ENCODE peak calls at places on chromosomes 5 and 9, in five cellular contexts. One of them, this sample, is unnamed.

GRCh38 chr9:126874546-126875314 is 14.3 kb downstream of the ZBTB34 start:
- DNase-seq in fibroblast of the aortic adventitia: no peak
- DNase-seq in osteoblast: peak
- DNase-seq in lower lobe of right lung: no peak
- DNase-seq in fibroblast of mammary gland: no peak
- DNase-seq in this sample: no peak

GRCh38 chr9:93886911-93887310 is 68.2 kb downstream of the BARX1 start:
- DNase-seq in fibroblast of mammary gland: no peak
- DNase-seq in lower lobe of right lung: no peak
- DNase-seq in fibroblast of the aortic adventitia: no peak
- DNase-seq in osteoblast: no peak
- DNase-seq in this sample: no peak

GRCh38 chr9:38642951-38643350 is 22.6 kb upstream of the ANKRD18A start:
- DNase-seq in lower lobe of right lung: no peak
- DNase-seq in osteoblast: no peak
- DNase-seq in fibroblast of the aortic adventitia: no peak
- DNase-seq in fibroblast of mammary gland: no peak
- DNase-seq in this sample: no peak

GRCh38 chr5:39189297-39189955 is 29.9 kb downstream of the FYB1 start:
- DNase-seq in lower lobe of right lung: no peak
- DNase-seq in fibroblast of the aortic adventitia: no peak
- DNase-seq in fibroblast of mammary gland: no peak
- DNase-seq in osteoblast: no peak
- DNase-seq in this sample: no peak

GRCh38 chr5:35899805-35900204 is 38.6 kb downstream of the CAPSL start:
- DNase-seq in osteoblast: no peak
- DNase-seq in fibroblast of the aortic adventitia: no peak
- DNase-seq in lower lobe of right lung: no peak
- DNase-seq in fibroblast of mammary gland: no peak
- DNase-seq in this sample: no peak

GRCh38 chr9:7051711-7052110 is 293.9 kb downstream of the KDM4C start:
- DNase-seq in osteoblast: no peak
- DNase-seq in fibroblast of the aortic adventitia: no peak
- DNase-seq in fibroblast of mammary gland: no peak
- DNase-seq in lower lobe of right lung: no peak
- DNase-seq in this sample: no peak

GRCh38 chr5:14669415-14669814 is 4.9 kb downstream of the OTULIN start:
- DNase-seq in fibroblast of mammary gland: no peak
- DNase-seq in fibroblast of the aortic adventitia: no peak
- DNase-seq in lower lobe of right lung: no peak
- DNase-seq in osteoblast: no peak
- DNase-seq in this sample: no peak

GRCh38 chr5:143886621-143887301 is 74.8 kb downstream of the HMHB1 start:
- DNase-seq in lower lobe of right lung: no peak
- DNase-seq in fibroblast of the aortic adventitia: peak
- DNase-seq in osteoblast: no peak
- DNase-seq in fibroblast of mammary gland: no peak
- DNase-seq in this sample: no peak

GRCh38 chr9:38417003-38417965 is 7.0 kb downstream of the IGFBPL1 start:
- DNase-seq in osteoblast: peak
- DNase-seq in lower lobe of right lung: no peak
- DNase-seq in fibroblast of mammary gland: peak
- DNase-seq in fibroblast of the aortic adventitia: no peak
- DNase-seq in this sample: peak

GRCh38 chr9:7554699-7555098 is 244.9 kb downstream of the DMAC1 start:
- DNase-seq in osteoblast: no peak
- DNase-seq in fibroblast of mammary gland: no peak
- DNase-seq in fibroblast of the aortic adventitia: no peak
- DNase-seq in lower lobe of right lung: no peak
- DNase-seq in this sample: no peak

GRCh38 chr9:132234501-132235045 is 72.7 kb downstream of the NTNG2 start:
- DNase-seq in osteoblast: peak
- DNase-seq in fibroblast of the aortic adventitia: no peak
- DNase-seq in fibroblast of mammary gland: no peak
- DNase-seq in lower lobe of right lung: no peak
- DNase-seq in this sample: no peak

GRCh38 chr9:132288371-132288770 is 66.4 kb downstream of the SETX start:
- DNase-seq in lower lobe of right lung: no peak
- DNase-seq in fibroblast of mammary gland: peak
- DNase-seq in osteoblast: no peak
- DNase-seq in fibroblast of the aortic adventitia: peak
- DNase-seq in this sample: no peak

GRCh38 chr5:124825983-124826337 is 79.5 kb upstream of the ZNF608 start:
- DNase-seq in fibroblast of mammary gland: no peak
- DNase-seq in osteoblast: no peak
- DNase-seq in fibroblast of the aortic adventitia: no peak
- DNase-seq in lower lobe of right lung: no peak
- DNase-seq in this sample: no peak

GRCh38 chr9:33914887-33915286 is 97.9 kb downstream of the UBE2R2 start:
- DNase-seq in lower lobe of right lung: no peak
- DNase-seq in fibroblast of mammary gland: no peak
- DNase-seq in osteoblast: no peak
- DNase-seq in fibroblast of the aortic adventitia: no peak
- DNase-seq in this sample: no peak

GRCh38 chr5:150263801-150264621 is 25.6 kb downstream of the CAMK2A start:
- DNase-seq in fibroblast of the aortic adventitia: peak
- DNase-seq in lower lobe of right lung: no peak
- DNase-seq in fibroblast of mammary gland: peak
- DNase-seq in osteoblast: peak
- DNase-seq in this sample: peak

GRCh38 chr5:144390133-144390532 is 219.5 kb downstream of the KCTD16 start:
- DNase-seq in lower lobe of right lung: no peak
- DNase-seq in fibroblast of the aortic adventitia: peak
- DNase-seq in osteoblast: peak
- DNase-seq in fibroblast of mammary gland: no peak
- DNase-seq in this sample: peak

GRCh38 chr9:133274236-133275104 is 531 bp downstream of the ABO start:
- DNase-seq in osteoblast: peak
- DNase-seq in fibroblast of the aortic adventitia: no peak
- DNase-seq in lower lobe of right lung: no peak
- DNase-seq in fibroblast of mammary gland: no peak
- DNase-seq in this sample: no peak

GRCh38 chr5:68129364-68129763 is 86.2 kb upstream of the PIK3R1 start:
- DNase-seq in lower lobe of right lung: no peak
- DNase-seq in osteoblast: no peak
- DNase-seq in fibroblast of the aortic adventitia: no peak
- DNase-seq in fibroblast of mammary gland: no peak
- DNase-seq in this sample: no peak

GRCh38 chr9:98642661-98643312 is 65.9 kb downstream of the GABBR2 start:
- DNase-seq in fibroblast of mammary gland: no peak
- DNase-seq in osteoblast: no peak
- DNase-seq in lower lobe of right lung: no peak
- DNase-seq in fibroblast of the aortic adventitia: peak
- DNase-seq in this sample: no peak

GRCh38 chr9:132556701-132557100 is 25.7 kb upstream of the BARHL1 start:
- DNase-seq in fibroblast of the aortic adventitia: no peak
- DNase-seq in lower lobe of right lung: no peak
- DNase-seq in osteoblast: peak
- DNase-seq in fibroblast of mammary gland: no peak
- DNase-seq in this sample: no peak

GRCh38 chr5:72296251-72296650 is 23.8 kb downstream of the MRPS27 start:
- DNase-seq in lower lobe of right lung: no peak
- DNase-seq in fibroblast of mammary gland: no peak
- DNase-seq in osteoblast: no peak
- DNase-seq in fibroblast of the aortic adventitia: no peak
- DNase-seq in this sample: no peak

GRCh38 chr5:134138416-134139376 is 24.2 kb downstream of the TCF7 start:
- DNase-seq in osteoblast: peak
- DNase-seq in fibroblast of mammary gland: peak
- DNase-seq in fibroblast of the aortic adventitia: no peak
- DNase-seq in lower lobe of right lung: peak
- DNase-seq in this sample: no peak

GRCh38 chr5:178417391-178417811 is 172.8 kb downstream of the COL23A1 start:
- DNase-seq in osteoblast: peak
- DNase-seq in fibroblast of the aortic adventitia: no peak
- DNase-seq in lower lobe of right lung: no peak
- DNase-seq in fibroblast of mammary gland: no peak
- DNase-seq in this sample: no peak

GRCh38 chr5:177071671-177072385 is 14.9 kb upstream of the FGFR4 start:
- DNase-seq in fibroblast of mammary gland: peak
- DNase-seq in osteoblast: peak
- DNase-seq in lower lobe of right lung: no peak
- DNase-seq in fibroblast of the aortic adventitia: peak
- DNase-seq in this sample: peak

GRCh38 chr9:95626885-95627558 is 110.3 kb upstream of the PTCH1 start:
- DNase-seq in osteoblast: no peak
- DNase-seq in lower lobe of right lung: peak
- DNase-seq in fibroblast of mammary gland: no peak
- DNase-seq in fibroblast of the aortic adventitia: no peak
- DNase-seq in this sample: peak

GRCh38 chr5:106258591-106259125 is 1412.1 kb downstream of the EFNA5 start:
- DNase-seq in osteoblast: no peak
- DNase-seq in fibroblast of the aortic adventitia: no peak
- DNase-seq in lower lobe of right lung: no peak
- DNase-seq in fibroblast of mammary gland: peak
- DNase-seq in this sample: peak

GRCh38 chr9:133786936-133787748 is 49.0 kb upstream of the SARDH start:
- DNase-seq in fibroblast of mammary gland: no peak
- DNase-seq in lower lobe of right lung: no peak
- DNase-seq in osteoblast: peak
- DNase-seq in fibroblast of the aortic adventitia: no peak
- DNase-seq in this sample: no peak

GRCh38 chr9:108761530-108762347 is 94.0 kb downstream of the ACTL7B start:
- DNase-seq in osteoblast: peak
- DNase-seq in fibroblast of mammary gland: peak
- DNase-seq in fibroblast of the aortic adventitia: peak
- DNase-seq in lower lobe of right lung: no peak
- DNase-seq in this sample: peak

GRCh38 chr5:54753034-54753433 is 232.4 kb downstream of the ESM1 start:
- DNase-seq in lower lobe of right lung: no peak
- DNase-seq in fibroblast of mammary gland: peak
- DNase-seq in fibroblast of the aortic adventitia: peak
- DNase-seq in osteoblast: no peak
- DNase-seq in this sample: no peak

GRCh38 chr9:123682746-123683145 is 247.2 kb downstream of the DENND1A start:
- DNase-seq in osteoblast: no peak
- DNase-seq in fibroblast of the aortic adventitia: no peak
- DNase-seq in lower lobe of right lung: no peak
- DNase-seq in fibroblast of mammary gland: no peak
- DNase-seq in this sample: no peak

GRCh38 chr9:20606637-20607036 is 15.7 kb downstream of the MLLT3 start:
- DNase-seq in fibroblast of mammary gland: no peak
- DNase-seq in osteoblast: no peak
- DNase-seq in lower lobe of right lung: peak
- DNase-seq in fibroblast of the aortic adventitia: no peak
- DNase-seq in this sample: peak

GRCh38 chr5:39411051-39411450 is 13.7 kb downstream of the DAB2 start:
- DNase-seq in fibroblast of mammary gland: peak
- DNase-seq in lower lobe of right lung: no peak
- DNase-seq in osteoblast: no peak
- DNase-seq in fibroblast of the aortic adventitia: peak
- DNase-seq in this sample: no peak

GRCh38 chr5:4549351-4549750 is 590.8 kb upstream of the ADAMTS16 start:
- DNase-seq in osteoblast: no peak
- DNase-seq in fibroblast of the aortic adventitia: no peak
- DNase-seq in lower lobe of right lung: no peak
- DNase-seq in fibroblast of mammary gland: no peak
- DNase-seq in this sample: no peak

GRCh38 chr5:29037716-29038115 is 1999.3 kb upstream of the CDH9 start:
- DNase-seq in fibroblast of the aortic adventitia: no peak
- DNase-seq in fibroblast of mammary gland: no peak
- DNase-seq in osteoblast: no peak
- DNase-seq in lower lobe of right lung: no peak
- DNase-seq in this sample: no peak

GRCh38 chr9:15738011-15738410 is 185.2 kb downstream of the CCDC171 start:
- DNase-seq in lower lobe of right lung: no peak
- DNase-seq in fibroblast of the aortic adventitia: peak
- DNase-seq in fibroblast of mammary gland: peak
- DNase-seq in osteoblast: no peak
- DNase-seq in this sample: no peak

DNA sequence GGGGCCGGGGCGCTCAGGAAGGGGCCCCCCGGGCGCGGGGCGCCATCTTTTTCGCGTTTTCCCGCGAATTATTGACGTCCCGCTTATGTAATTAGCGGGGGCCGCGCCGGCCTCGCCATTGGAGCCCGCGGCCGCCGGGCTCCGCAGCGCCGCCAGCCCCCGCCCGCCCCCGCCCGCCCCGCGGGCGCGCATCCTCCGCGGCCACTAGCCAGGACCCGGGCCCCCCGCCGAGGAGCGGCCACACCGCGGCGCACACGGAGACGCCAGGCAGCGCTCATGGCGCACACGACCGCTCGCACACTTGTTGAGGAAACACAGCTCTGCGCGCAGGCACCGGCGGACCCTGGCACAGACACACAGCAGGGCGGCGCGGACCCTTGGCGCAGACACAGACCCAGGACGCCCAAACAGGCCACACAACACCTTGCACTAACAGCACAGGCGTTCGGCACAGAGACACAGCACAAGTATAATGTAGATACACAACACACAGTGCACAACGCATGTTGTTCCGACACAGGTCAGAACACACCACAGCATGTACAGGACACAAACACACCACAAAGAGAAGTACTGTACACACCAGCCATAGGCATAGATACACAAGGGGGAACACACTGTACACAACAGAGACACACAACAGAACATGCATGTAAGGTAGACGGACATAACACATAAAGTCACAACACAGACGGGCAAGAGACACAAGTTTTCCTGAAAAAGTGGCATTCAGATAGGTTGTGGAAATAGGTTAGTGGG is 467 bp upstream of the PHF19 start:
- DNase-seq in fibroblast of the aortic adventitia: peak
- DNase-seq in osteoblast: peak
- DNase-seq in lower lobe of right lung: peak
- DNase-seq in fibroblast of mammary gland: peak
- DNase-seq in this sample: peak
- TF ChIP-seq CTCF in fibroblast of the aortic adventitia: no peak
- TF ChIP-seq CTCF in osteoblast: no peak
- TF ChIP-seq CTCF in lower lobe of right lung: peak
- TF ChIP-seq CTCF in fibroblast of mammary gland: no peak
- TF ChIP-seq CTCF in this sample: no peak

GRCh38 chr9:77632652-77633051 is 15.5 kb downstream of the GNA14 start:
- DNase-seq in osteoblast: no peak
- DNase-seq in fibroblast of mammary gland: no peak
- DNase-seq in lower lobe of right lung: no peak
- DNase-seq in fibroblast of the aortic adventitia: no peak
- DNase-seq in this sample: no peak
- TF ChIP-seq CTCF in osteoblast: no peak
- TF ChIP-seq CTCF in fibroblast of mammary gland: no peak
- TF ChIP-seq CTCF in lower lobe of right lung: no peak
- TF ChIP-seq CTCF in fibroblast of the aortic adventitia: no peak
- TF ChIP-seq CTCF in this sample: no peak

GRCh38 chr9:35415769-35416427 is 74.0 kb upstream of the RUSC2 start:
- DNase-seq in osteoblast: no peak
- DNase-seq in fibroblast of mammary gland: no peak
- DNase-seq in lower lobe of right lung: no peak
- DNase-seq in fibroblast of the aortic adventitia: no peak
- DNase-seq in this sample: peak
- TF ChIP-seq CTCF in osteoblast: no peak
- TF ChIP-seq CTCF in fibroblast of mammary gland: no peak
- TF ChIP-seq CTCF in lower lobe of right lung: no peak
- TF ChIP-seq CTCF in fibroblast of the aortic adventitia: no peak
- TF ChIP-seq CTCF in this sample: no peak

DNA sequence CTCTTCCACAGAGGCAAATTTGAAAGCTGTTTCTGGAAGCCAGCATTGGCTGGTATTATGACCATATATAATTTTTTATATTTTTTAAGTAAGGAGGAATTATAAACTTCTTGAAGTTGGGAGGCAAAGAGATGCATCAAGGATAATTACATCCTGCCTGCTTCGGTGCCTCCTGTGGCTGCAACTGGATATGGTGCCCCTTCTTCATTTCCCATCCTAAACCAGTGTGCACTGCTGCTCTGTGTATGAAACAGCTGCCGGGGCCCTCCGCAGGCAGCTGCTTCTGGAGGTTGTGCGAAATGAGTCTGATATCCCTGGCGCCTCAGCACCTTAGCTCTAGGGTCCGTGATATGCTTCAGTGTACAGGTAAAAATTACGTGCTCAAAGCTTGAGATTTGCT is 304.2 kb downstream of the ENC1 start:
- DNase-seq in osteoblast: no peak
- DNase-seq in fibroblast of mammary gland: peak
- DNase-seq in fibroblast of the aortic adventitia: no peak
- DNase-seq in lower lobe of right lung: no peak
- DNase-seq in this sample: no peak
- TF ChIP-seq CTCF in osteoblast: peak
- TF ChIP-seq CTCF in fibroblast of mammary gland: peak
- TF ChIP-seq CTCF in fibroblast of the aortic adventitia: no peak
- TF ChIP-seq CTCF in lower lobe of right lung: no peak
- TF ChIP-seq CTCF in this sample: no peak